ENCODE peak calls at places on chromosomes 16 and 17, in ten cellular contexts. One of them, this sample, is unnamed. For H3K9me3, the result is how much of the 10 kb centered on the place peaks cover.

GRCh38 chr16:70437017-70437581 is 1.8 kb downstream of the ST3GAL2 start:
- DNase-seq in esophagus squamous epithelium: no peak
- DNase-seq in fibroblast of lung: peak
- DNase-seq in left lung: no peak
- DNase-seq in tibial artery: no peak
- DNase-seq in left ventricle myocardium inferior: no peak
- DNase-seq in heart right ventricle: no peak
- DNase-seq in lung: no peak
- DNase-seq in IMR-90: peak
- DNase-seq in HepG2: peak
- DNase-seq in this sample: peak

GRCh38 chr17:45784583-45785372 is 658 bp downstream of the CRHR1 start:
- DNase-seq in HepG2: peak
- DNase-seq in fibroblast of lung: no peak
- DNase-seq in left lung: peak
- DNase-seq in lung: no peak
- DNase-seq in heart right ventricle: no peak
- DNase-seq in tibial artery: no peak
- DNase-seq in esophagus squamous epithelium: no peak
- DNase-seq in left ventricle myocardium inferior: peak
- DNase-seq in IMR-90: no peak
- DNase-seq in this sample: no peak

GRCh38 chr16:71648921-71649320 is 22.9 kb downstream of the MARVELD3 start:
- DNase-seq in fibroblast of lung: no peak
- DNase-seq in tibial artery: no peak
- DNase-seq in HepG2: peak
- DNase-seq in esophagus squamous epithelium: no peak
- DNase-seq in heart right ventricle: no peak
- DNase-seq in left ventricle myocardium inferior: no peak
- DNase-seq in IMR-90: no peak
- DNase-seq in left lung: no peak
- DNase-seq in lung: no peak
- DNase-seq in this sample: no peak

GRCh38 chr17:76272541-76273434 is 7.6 kb downstream of the UBALD2 start:
- DNase-seq in esophagus squamous epithelium: no peak
- DNase-seq in HepG2: no peak
- DNase-seq in lung: no peak
- DNase-seq in heart right ventricle: no peak
- DNase-seq in tibial artery: no peak
- DNase-seq in left lung: no peak
- DNase-seq in IMR-90: no peak
- DNase-seq in fibroblast of lung: no peak
- DNase-seq in left ventricle myocardium inferior: no peak
- DNase-seq in this sample: no peak

GRCh38 chr17:48719642-48720262 is 2.6 kb downstream of the PRAC1 start:
- DNase-seq in tibial artery: no peak
- DNase-seq in lung: no peak
- DNase-seq in left ventricle myocardium inferior: no peak
- DNase-seq in fibroblast of lung: peak
- DNase-seq in IMR-90: no peak
- DNase-seq in HepG2: no peak
- DNase-seq in esophagus squamous epithelium: no peak
- DNase-seq in left lung: no peak
- DNase-seq in heart right ventricle: no peak
- DNase-seq in this sample: no peak

GRCh38 chr17:10987786-10988185 is 149.9 kb upstream of the PIRT start:
- DNase-seq in left ventricle myocardium inferior: no peak
- DNase-seq in heart right ventricle: no peak
- DNase-seq in left lung: no peak
- DNase-seq in tibial artery: no peak
- DNase-seq in lung: no peak
- DNase-seq in IMR-90: no peak
- DNase-seq in fibroblast of lung: no peak
- DNase-seq in HepG2: no peak
- DNase-seq in esophagus squamous epithelium: no peak
- DNase-seq in this sample: no peak

GRCh38 chr16:87407511-87408112 is 15.5 kb downstream of the MAP1LC3B start:
- DNase-seq in tibial artery: peak
- DNase-seq in IMR-90: no peak
- DNase-seq in HepG2: no peak
- DNase-seq in left ventricle myocardium inferior: peak
- DNase-seq in fibroblast of lung: no peak
- DNase-seq in esophagus squamous epithelium: no peak
- DNase-seq in left lung: peak
- DNase-seq in heart right ventricle: no peak
- DNase-seq in lung: peak
- DNase-seq in this sample: no peak

GRCh38 chr16:12458591-12459400 is 344.9 kb downstream of the CPPED1 start:
- DNase-seq in IMR-90: no peak
- DNase-seq in tibial artery: no peak
- DNase-seq in esophagus squamous epithelium: no peak
- DNase-seq in fibroblast of lung: no peak
- DNase-seq in heart right ventricle: no peak
- DNase-seq in left ventricle myocardium inferior: peak
- DNase-seq in lung: peak
- DNase-seq in left lung: peak
- DNase-seq in HepG2: no peak
- DNase-seq in this sample: no peak

GRCh38 chr16:83903739-83904138 is 4.8 kb downstream of the MLYCD start:
- DNase-seq in left lung: no peak
- DNase-seq in heart right ventricle: peak
- DNase-seq in lung: no peak
- DNase-seq in fibroblast of lung: peak
- DNase-seq in left ventricle myocardium inferior: peak
- DNase-seq in esophagus squamous epithelium: no peak
- DNase-seq in IMR-90: peak
- DNase-seq in tibial artery: no peak
- DNase-seq in HepG2: no peak
- DNase-seq in this sample: no peak

GRCh38 chr16:8946544-8946943 is 17.2 kb downstream of the USP7 start:
- DNase-seq in lung: no peak
- DNase-seq in tibial artery: no peak
- DNase-seq in esophagus squamous epithelium: no peak
- DNase-seq in left ventricle myocardium inferior: no peak
- DNase-seq in fibroblast of lung: no peak
- DNase-seq in HepG2: no peak
- DNase-seq in heart right ventricle: no peak
- DNase-seq in IMR-90: no peak
- DNase-seq in left lung: no peak
- DNase-seq in this sample: no peak

GRCh38 chr17:22251493-22251892 is 559.2 kb downstream of the KCNJ18 start:
- DNase-seq in lung: no peak
- DNase-seq in HepG2: no peak
- DNase-seq in IMR-90: no peak
- DNase-seq in fibroblast of lung: no peak
- DNase-seq in esophagus squamous epithelium: no peak
- DNase-seq in heart right ventricle: no peak
- DNase-seq in tibial artery: no peak
- DNase-seq in left lung: no peak
- DNase-seq in left ventricle myocardium inferior: no peak
- DNase-seq in this sample: no peak

GRCh38 chr17:22253007-22253406 is 560.7 kb downstream of the KCNJ18 start:
- DNase-seq in tibial artery: no peak
- DNase-seq in left ventricle myocardium inferior: no peak
- DNase-seq in esophagus squamous epithelium: no peak
- DNase-seq in heart right ventricle: no peak
- DNase-seq in lung: no peak
- DNase-seq in HepG2: no peak
- DNase-seq in fibroblast of lung: no peak
- DNase-seq in left lung: no peak
- DNase-seq in IMR-90: no peak
- DNase-seq in this sample: no peak
- H3K9me3 ChIP-seq in tibial artery: under half
- H3K9me3 ChIP-seq in left ventricle myocardium inferior: under half
- H3K9me3 ChIP-seq in esophagus squamous epithelium: under half
- H3K9me3 ChIP-seq in heart right ventricle: under half
- H3K9me3 ChIP-seq in lung: under half
- H3K9me3 ChIP-seq in HepG2: under half
- H3K9me3 ChIP-seq in fibroblast of lung: under half
- H3K9me3 ChIP-seq in left lung: half or more
- H3K9me3 ChIP-seq in IMR-90: under half
- H3K9me3 ChIP-seq in this sample: under half

DNA sequence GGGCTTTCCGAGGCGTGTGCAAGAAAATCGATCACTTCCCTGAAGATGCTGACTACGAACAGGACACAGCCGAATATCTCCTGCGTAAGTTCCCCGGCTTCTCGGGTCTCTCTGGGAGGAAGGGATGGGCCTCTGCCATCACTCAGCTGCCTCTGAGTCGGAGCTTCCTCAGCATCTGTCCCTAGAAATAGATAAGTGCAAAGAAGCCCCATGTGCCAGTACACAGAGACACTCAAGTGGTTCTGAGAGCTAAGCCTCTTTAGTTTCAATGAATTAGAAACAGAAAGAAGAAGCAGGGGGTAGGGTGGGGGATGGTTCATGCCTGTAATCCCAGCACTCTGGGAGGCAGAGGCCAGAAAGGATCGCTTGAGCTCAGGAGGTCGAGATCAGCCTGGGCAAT is 90.6 kb downstream of the CACNG3 start:
- DNase-seq in lung: no peak
- DNase-seq in left lung: no peak
- DNase-seq in tibial artery: no peak
- DNase-seq in IMR-90: no peak
- DNase-seq in HepG2: no peak
- DNase-seq in fibroblast of lung: no peak
- DNase-seq in left ventricle myocardium inferior: no peak
- DNase-seq in heart right ventricle: no peak
- DNase-seq in esophagus squamous epithelium: no peak
- DNase-seq in this sample: no peak
- TF ChIP-seq CTCF in lung: no peak
- TF ChIP-seq CTCF in left lung: no peak
- TF ChIP-seq CTCF in tibial artery: no peak
- TF ChIP-seq CTCF in IMR-90: no peak
- TF ChIP-seq CTCF in HepG2: no peak
- TF ChIP-seq CTCF in fibroblast of lung: no peak
- TF ChIP-seq CTCF in left ventricle myocardium inferior: no peak
- TF ChIP-seq CTCF in heart right ventricle: no peak
- TF ChIP-seq CTCF in esophagus squamous epithelium: no peak
- TF ChIP-seq CTCF in this sample: no peak

GRCh38 chr17:28270055-28270454 is 48.9 kb upstream of the TMEM97 start:
- DNase-seq in left ventricle myocardium inferior: no peak
- DNase-seq in HepG2: no peak
- DNase-seq in lung: no peak
- DNase-seq in tibial artery: no peak
- DNase-seq in IMR-90: no peak
- DNase-seq in esophagus squamous epithelium: no peak
- DNase-seq in heart right ventricle: no peak
- DNase-seq in left lung: no peak
- DNase-seq in fibroblast of lung: no peak
- DNase-seq in this sample: no peak

GRCh38 chr17:28270926-28271325 is 48.1 kb upstream of the TMEM97 start:
- DNase-seq in left lung: no peak
- DNase-seq in esophagus squamous epithelium: no peak
- DNase-seq in IMR-90: no peak
- DNase-seq in left ventricle myocardium inferior: no peak
- DNase-seq in HepG2: no peak
- DNase-seq in heart right ventricle: no peak
- DNase-seq in tibial artery: no peak
- DNase-seq in fibroblast of lung: no peak
- DNase-seq in lung: no peak
- DNase-seq in this sample: no peak

GRCh38 chr17:28271431-28271830 is 47.6 kb upstream of the TMEM97 start:
- DNase-seq in IMR-90: no peak
- DNase-seq in tibial artery: no peak
- DNase-seq in fibroblast of lung: no peak
- DNase-seq in HepG2: no peak
- DNase-seq in heart right ventricle: no peak
- DNase-seq in left lung: no peak
- DNase-seq in lung: no peak
- DNase-seq in left ventricle myocardium inferior: no peak
- DNase-seq in esophagus squamous epithelium: no peak
- DNase-seq in this sample: no peak

GRCh38 chr17:28267720-28268609 is 51.0 kb upstream of the TMEM97 start:
- DNase-seq in tibial artery: no peak
- DNase-seq in fibroblast of lung: no peak
- DNase-seq in lung: no peak
- DNase-seq in IMR-90: no peak
- DNase-seq in HepG2: no peak
- DNase-seq in heart right ventricle: no peak
- DNase-seq in esophagus squamous epithelium: no peak
- DNase-seq in left ventricle myocardium inferior: no peak
- DNase-seq in left lung: no peak
- DNase-seq in this sample: no peak

DNA sequence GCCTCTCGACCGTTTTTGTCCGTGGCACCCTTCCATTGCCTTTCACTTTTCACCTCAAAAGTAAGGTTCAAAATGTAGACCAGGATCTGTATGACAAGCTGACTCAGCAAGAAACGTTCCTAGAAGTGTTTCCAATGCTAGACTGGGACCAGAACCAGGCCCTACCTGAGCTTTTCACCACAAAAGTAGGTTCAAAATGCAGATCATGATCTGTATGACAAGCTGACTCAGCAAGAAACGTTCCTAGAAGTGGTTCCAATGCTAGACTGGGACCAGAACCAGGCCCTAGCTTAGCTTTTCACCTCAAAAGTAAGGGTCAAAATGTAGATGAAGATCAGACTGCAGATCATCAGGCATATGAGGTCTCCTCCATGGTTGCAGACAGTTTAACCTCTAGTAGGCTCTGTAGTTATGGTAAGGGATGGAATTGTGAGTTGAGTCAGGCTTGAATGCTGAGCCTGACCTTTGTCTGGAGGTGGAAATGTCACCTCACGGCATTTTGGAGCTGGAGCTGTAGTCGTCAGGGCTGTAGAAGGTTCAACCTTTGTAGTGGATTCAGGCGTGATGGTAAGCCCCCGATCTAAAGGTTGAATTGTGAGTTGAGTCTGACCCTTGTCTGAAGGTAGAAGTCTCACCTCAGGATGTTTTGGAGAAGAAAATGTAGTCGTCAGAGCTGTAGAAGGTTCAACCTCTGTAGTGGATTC is 50.2 kb upstream of the TMEM97 start:
- DNase-seq in fibroblast of lung: no peak
- DNase-seq in tibial artery: no peak
- DNase-seq in left ventricle myocardium inferior: no peak
- DNase-seq in lung: no peak
- DNase-seq in left lung: no peak
- DNase-seq in esophagus squamous epithelium: no peak
- DNase-seq in heart right ventricle: no peak
- DNase-seq in HepG2: no peak
- DNase-seq in IMR-90: no peak
- DNase-seq in this sample: no peak
- H3K9me3 ChIP-seq in fibroblast of lung: under half
- H3K9me3 ChIP-seq in tibial artery: under half
- H3K9me3 ChIP-seq in left ventricle myocardium inferior: under half
- H3K9me3 ChIP-seq in lung: under half
- H3K9me3 ChIP-seq in left lung: under half
- H3K9me3 ChIP-seq in esophagus squamous epithelium: under half
- H3K9me3 ChIP-seq in heart right ventricle: under half
- H3K9me3 ChIP-seq in HepG2: under half
- H3K9me3 ChIP-seq in IMR-90: under half
- H3K9me3 ChIP-seq in this sample: under half

DNA sequence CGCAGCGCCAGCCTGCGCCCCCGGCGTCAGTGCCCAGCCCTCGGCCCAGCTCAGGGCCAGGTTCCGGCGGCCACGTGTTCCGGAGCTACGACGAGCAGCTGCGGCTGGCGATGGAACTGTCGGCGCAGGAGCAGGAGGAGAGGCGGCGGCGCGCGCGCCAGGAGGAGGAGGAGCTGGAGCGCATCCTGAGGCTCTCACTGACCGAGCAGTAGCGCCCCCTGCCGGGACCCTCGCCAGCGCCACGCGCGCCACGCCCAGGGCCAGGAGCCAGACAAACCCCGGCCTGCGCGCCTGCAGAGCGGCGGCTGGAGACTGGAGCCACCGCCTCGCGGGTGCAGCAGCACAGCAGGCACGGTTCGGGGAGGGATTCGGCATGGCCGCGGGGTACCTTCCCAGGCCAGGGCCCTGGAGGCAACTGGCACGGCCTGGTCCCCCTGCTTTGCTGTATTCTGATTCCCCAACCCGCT is 9.3 kb downstream of the CORO6 start:
- DNase-seq in left ventricle myocardium inferior: peak
- DNase-seq in left lung: peak
- DNase-seq in lung: peak
- DNase-seq in esophagus squamous epithelium: peak
- DNase-seq in fibroblast of lung: peak
- DNase-seq in heart right ventricle: peak
- DNase-seq in HepG2: peak
- DNase-seq in tibial artery: peak
- DNase-seq in IMR-90: peak
- DNase-seq in this sample: no peak
- TF ChIP-seq CTCF in left ventricle myocardium inferior: peak
- TF ChIP-seq CTCF in left lung: peak
- TF ChIP-seq CTCF in lung: peak
- TF ChIP-seq CTCF in esophagus squamous epithelium: peak
- TF ChIP-seq CTCF in fibroblast of lung: peak
- TF ChIP-seq CTCF in heart right ventricle: peak
- TF ChIP-seq CTCF in HepG2: peak
- TF ChIP-seq CTCF in tibial artery: peak
- TF ChIP-seq CTCF in IMR-90: peak
- TF ChIP-seq CTCF in this sample: peak